ENCODE peak calls at places on chromosomes 13 and 19, in five cellular contexts. L is uterus, W is foreskin fibroblast, S is AG04450, E is sciatic nerve. Z is an unnamed sample.

GRCh38 chr19:1082165-1082927 is 12.8 kb downstream of the POLR2E start:
- DNase-seq in S (no peak), W (no peak), L (no peak), E (no peak), Z (peak)

GRCh38 chr19:45607071-45608029 is 5.3 kb upstream of the GPR4 start:
- DNase-seq in L (peak), S (peak), W (peak), E (peak), Z (peak)

GRCh38 chr13:86933676-86934075 is 737.5 kb upstream of the SLITRK5 start:
- DNase-seq in S (no peak), W (no peak), E (no peak), L (no peak), Z (no peak)

GRCh38 chr19:36108684-36109083 is 2.3 kb upstream of the OVOL3 start:
- DNase-seq in S (no peak), L (no peak), E (no peak), W (no peak), Z (no peak)

GRCh38 chr19:51407631-51408131 is 9.8 kb downstream of the SIGLEC10 start:
- DNase-seq in E (no peak), S (no peak), W (peak), L (no peak), Z (no peak)

GRCh38 chr19:17402982-17403855 is 2.2 kb downstream of the BST2 start:
- DNase-seq in L (no peak), E (no peak), S (no peak), W (no peak), Z (no peak)

GRCh38 chr13:32881074-32881791 is 135.0 kb upstream of the KL start:
- DNase-seq in W (peak), S (no peak), E (no peak), L (peak), Z (no peak)

GRCh38 chr19:50331187-50332013 is 2.2 kb upstream of the KCNC3 start:
- DNase-seq in W (no peak), E (no peak), L (no peak), S (no peak), Z (peak)

GRCh38 chr13:77584111-77584510 is 48.6 kb downstream of the SCEL start:
- DNase-seq in L (no peak), W (no peak), E (no peak), S (no peak), Z (no peak)

GRCh38 chr13:98451676-98452105 is 125.2 kb downstream of the STK24 start:
- DNase-seq in S (no peak), L (peak), W (peak), E (peak), Z (peak)

GRCh38 chr13:35530147-35530546 is 53.7 kb upstream of the MAB21L1 start:
- DNase-seq in W (no peak), E (no peak), L (no peak), S (no peak), Z (no peak)